ENCODE peak calls at places on chromosomes 13 and 19, in five cellular contexts. T, Z, Q, V and C are unnamed samples.

GRCh38 chr13:60329221-60329983 is 67.6 kb upstream of the TDRD3 start:
- DNase-seq in Z (no peak), T (peak; percentile 50), V (peak; percentile 62), Q (no peak), C (no peak)

GRCh38 chr19:29623726-29624488 is 17.8 kb downstream of the POP4 start:
- DNase-seq in Z (no peak), V (no peak), T (no peak), Q (no peak), C (no peak)

GRCh38 chr19:46975011-46975917 is 44.4 kb upstream of the NPAS1 start:
- DNase-seq in T (no peak), Q (no peak), V (no peak), Z (no peak), C (no peak)

GRCh38 chr19:8257052-8257443 is 47.9 kb downstream of the CERS4 start:
- DNase-seq in Z (no peak), Q (no peak), V (no peak), T (no peak), C (no peak)

GRCh38 chr13:98033277-98034247 is 80.1 kb downstream of the IPO5 start:
- DNase-seq in Z (no peak), Q (no peak), V (peak; percentile 71), T (no peak), C (no peak)

GRCh38 chr19:44643605-44644390 is at the start of gene PVR:
- DNase-seq in Q (no peak), Z (peak; percentile 68), V (peak; percentile 68), T (peak; percentile 32), C (peak; percentile 83)

GRCh38 chr19:8304841-8305621 is 3.1 kb downstream of the CD320 start:
- DNase-seq in T (no peak), Q (no peak), Z (no peak), V (peak; percentile 73), C (peak; percentile 62)

GRCh38 chr13:44801990-44802389 is 187.3 kb downstream of the NUFIP1 start:
- DNase-seq in T (peak; percentile 89), V (no peak), Q (no peak), Z (no peak), C (no peak)

GRCh38 chr19:49327878-49328544 is 3.0 kb upstream of the SLC6A16 start:
- DNase-seq in Q (peak; percentile 26), T (peak; percentile 25), V (peak; percentile 37), Z (no peak), C (no peak)

GRCh38 chr13:98910501-98910951 is 67.3 kb downstream of the DOCK9 start:
- DNase-seq in V (no peak), T (peak; percentile 37), Q (peak; percentile 3), Z (no peak), C (no peak)

GRCh38 chr13:93872948-93873347 is 606.5 kb downstream of the DCT start:
- DNase-seq in Z (no peak), V (no peak), T (no peak), Q (no peak), C (no peak)

GRCh38 chr13:77207943-77208342 is 119.0 kb downstream of the MYCBP2 start:
- DNase-seq in T (peak; percentile 47), Q (no peak), V (no peak), Z (no peak), C (no peak)

GRCh38 chr13:28631792-28632191 is 27.1 kb upstream of the POMP start:
- DNase-seq in Z (no peak), Q (no peak), T (no peak), V (no peak), C (no peak)

GRCh38 chr19:11642902-11643301 is 45.6 kb downstream of the ZNF627 start:
- DNase-seq in Q (no peak), Z (no peak), V (no peak), T (no peak), C (no peak)

GRCh38 chr19:19743176-19743575 is 10.3 kb upstream of the ZNF14 start:
- DNase-seq in Z (no peak), Q (no peak), T (no peak), V (no peak), C (no peak)

GRCh38 chr13:111853766-111854165 is 213.2 kb upstream of the SOX1 start:
- DNase-seq in V (no peak), T (no peak), Q (no peak), Z (no peak), C (no peak)

GRCh38 chr13:22061371-22061805 is 390.5 kb downstream of the FGF9 start:
- DNase-seq in Z (no peak), V (peak; percentile 4), T (no peak), Q (peak; percentile 30), C (no peak)

GRCh38 chr19:29478578-29479565 is 46.9 kb upstream of the VSTM2B start:
- DNase-seq in Q (no peak), T (no peak), Z (no peak), V (peak; percentile 48), C (no peak)

GRCh38 chr13:20301391-20302071 is 69.4 kb upstream of the GJB6 start:
- DNase-seq in V (no peak), T (no peak), Z (no peak), Q (no peak), C (peak; percentile 82)

GRCh38 chr19:12783849-12784393 is 7.4 kb upstream of the JUNB start:
- DNase-seq in Q (no peak), T (no peak), V (peak; percentile 82), Z (no peak), C (no peak)

GRCh38 chr19:33054623-33055022 is 10.1 kb downstream of the RHPN2 start:
- DNase-seq in T (no peak), V (peak; percentile 61), Z (no peak), Q (no peak), C (no peak)

GRCh38 chr13:100131863-100132574 is 43.1 kb downstream of the PCCA start:
- DNase-seq in Q (no peak), Z (peak; percentile 5), T (no peak), V (no peak), C (no peak)

GRCh38 chr19:18633321-18633720 is 3.5 kb upstream of the KLHL26 start:
- DNase-seq in Q (no peak), T (no peak), Z (no peak), V (no peak), C (no peak)

GRCh38 chr13:25691654-25692053 is 319.9 kb downstream of the ATP8A2 start:
- DNase-seq in Z (no peak), T (no peak), V (no peak), Q (no peak), C (no peak)